ENCODE peak calls at places on chromosomes 1 and 21, in six cellular contexts. X is H9; D is Panc1; W is heart right ventricle; U is CD8-positive, alpha-beta T cell; L is Peyer's patch. M is an unnamed sample.

GRCh38 chr1:10755977-10756521 is 40.4 kb downstream of the CASZ1 start:
- DNase-seq in X (peak), D (no peak), W (peak), U (peak), L (peak), M (no peak)

GRCh38 chr1:243939167-243939848 is 89.3 kb upstream of the AKT3 start:
- DNase-seq in X (no peak), D (no peak), W (no peak), U (no peak), L (no peak), M (no peak)

GRCh38 chr1:226625832-226626576 is 77.4 kb downstream of the STUM start:
- DNase-seq in X (no peak), D (no peak), W (no peak), U (no peak), L (peak), M (no peak)

GRCh38 chr1:214330240-214330639 is 49.3 kb downstream of the SMYD2 start:
- DNase-seq in X (no peak), D (no peak), W (no peak), U (no peak), L (no peak), M (no peak)

GRCh38 chr1:182101415-182102041 is 40.0 kb upstream of the ZNF648 start:
- DNase-seq in X (peak), D (no peak), W (no peak), U (no peak), L (no peak), M (peak)

GRCh38 chr1:179493323-179493722 is 82.4 kb downstream of the NPHS2 start:
- DNase-seq in X (no peak), D (no peak), W (no peak), U (no peak), L (no peak), M (no peak)

GRCh38 chr1:32215629-32216505 is 6.3 kb downstream of the TMEM234 start:
- DNase-seq in X (peak), D (no peak), W (peak), U (peak), L (peak), M (no peak)

GRCh38 chr1:233107130-233107529 is 156.7 kb downstream of the NTPCR start:
- DNase-seq in X (no peak), D (peak), W (no peak), U (no peak), L (no peak), M (no peak)

GRCh38 chr1:145690587-145691558 is 16.3 kb downstream of the PDZK1 start:
- DNase-seq in X (no peak), D (no peak), W (no peak), U (no peak), L (no peak), M (no peak)

DNA sequence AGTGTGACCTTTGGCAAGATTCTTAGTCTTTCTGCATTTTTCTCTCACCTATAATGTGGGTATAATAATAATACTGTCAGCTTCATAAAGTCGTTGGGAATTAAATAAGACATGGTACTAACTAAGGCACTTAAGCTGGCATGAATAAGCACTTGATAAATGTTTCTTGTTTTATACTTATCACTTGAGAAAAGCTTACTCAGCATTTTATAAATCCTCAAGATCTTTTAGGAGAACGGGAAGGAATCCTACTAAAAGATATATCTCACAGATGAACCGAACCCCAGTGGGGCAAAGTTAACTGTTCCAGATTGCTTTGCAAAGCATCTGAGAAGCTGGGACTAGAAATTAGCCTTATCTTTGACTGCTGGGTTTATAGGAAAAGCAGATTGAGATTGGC is 110.5 kb downstream of the TBX15 start:
- DNase-seq in X (no peak), D (no peak), W (no peak), U (no peak), L (no peak), M (no peak)
- TF ChIP-seq CTCF in X (no peak), D (no peak), W (no peak), U (no peak), L (no peak), M (no peak)

GRCh38 chr21:46459024-46459355 is 299 bp downstream of the DIP2A start:
- DNase-seq in X (no peak), D (no peak), W (no peak), U (no peak), L (no peak), M (no peak)
- H3K27ac ChIP-seq in X (no peak), D (no peak), W (peak), U (peak), L (peak), M (peak)

DNA sequence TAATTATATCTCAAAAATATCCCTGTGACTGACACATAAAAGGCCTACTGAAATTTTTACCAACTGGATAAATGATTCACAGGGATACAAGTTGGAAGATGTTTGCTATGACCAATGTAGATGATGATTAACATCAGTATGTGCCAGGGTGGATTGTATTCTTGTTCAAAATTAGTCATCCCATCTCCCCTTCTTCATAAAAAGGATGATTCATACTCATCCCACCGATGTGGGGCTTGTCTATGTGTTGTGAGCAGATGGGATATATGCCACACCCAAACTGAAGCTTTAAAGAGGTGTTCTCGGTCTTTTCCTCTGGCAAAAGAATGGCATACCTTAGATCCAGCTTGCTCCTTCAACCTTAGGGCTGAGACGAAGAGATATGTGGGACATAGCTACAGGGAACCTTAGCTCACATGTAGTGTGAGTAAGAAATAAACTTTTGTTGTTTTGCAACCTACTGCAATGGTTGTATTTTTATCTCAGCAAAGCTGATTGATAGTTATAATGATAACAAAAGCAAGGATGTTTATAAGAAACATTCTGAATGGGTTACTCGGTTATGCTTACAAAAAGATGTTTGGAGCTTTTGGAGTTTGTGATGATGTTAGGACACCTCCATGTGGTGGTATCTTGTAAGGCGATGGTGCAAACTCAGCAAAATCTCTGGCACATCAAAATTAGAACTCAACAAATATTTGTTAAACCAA is 29.4 kb downstream of the SPATA17 start:
- DNase-seq in X (no peak), D (peak), W (no peak), U (no peak), L (no peak), M (no peak)
- TF ChIP-seq CTCF in X (peak), D (peak), W (peak), U (no peak), L (no peak), M (peak)

GRCh38 chr1:234616644-234617043 is 6.7 kb upstream of the IRF2BP2 start:
- DNase-seq in X (no peak), D (no peak), W (no peak), U (no peak), L (no peak), M (no peak)
- H3K27ac ChIP-seq in X (no peak), D (peak), W (no peak), U (no peak), L (no peak), M (peak)

GRCh38 chr1:99638853-99639252 is 7.1 kb upstream of the PALMD start:
- DNase-seq in X (no peak), D (no peak), W (no peak), U (no peak), L (no peak), M (no peak)
- TF ChIP-seq CTCF in X (no peak), D (no peak), W (no peak), U (no peak), L (no peak), M (no peak)

GRCh38 chr1:88729297-88729696 is 45.2 kb downstream of the PKN2 start:
- DNase-seq in X (no peak), D (no peak), W (no peak), U (no peak), L (no peak), M (no peak)

GRCh38 chr1:88730132-88730675 is 46.1 kb downstream of the PKN2 start:
- DNase-seq in X (no peak), D (no peak), W (no peak), U (no peak), L (no peak), M (no peak)

GRCh38 chr1:88726697-88727096 is 42.6 kb downstream of the PKN2 start:
- DNase-seq in X (no peak), D (no peak), W (no peak), U (no peak), L (no peak), M (no peak)

GRCh38 chr1:88730995-88731394 is 46.9 kb downstream of the PKN2 start:
- DNase-seq in X (no peak), D (no peak), W (no peak), U (no peak), L (no peak), M (no peak)

GRCh38 chr1:88727205-88727604 is 43.1 kb downstream of the PKN2 start:
- DNase-seq in X (no peak), D (no peak), W (no peak), U (no peak), L (no peak), M (no peak)
- H3K27ac ChIP-seq in X (no peak), D (no peak), W (no peak), U (no peak), L (no peak), M (no peak)